ENCODE peak calls at places on chromosomes 11 and 22, in seven cellular contexts. One of them, this sample, is unnamed.

GRCh38 chr11:35145249-35145648 is 6.3 kb downstream of the CD44 start:
- DNase-seq in HCT116: no peak
- DNase-seq in GM12878: peak; percentile 86
- DNase-seq in SK-N-SH: no peak
- DNase-seq in H1: no peak
- DNase-seq in HepG2: no peak
- DNase-seq in K562: peak; percentile 30
- DNase-seq in this sample: no peak

GRCh38 chr22:39528080-39528661 is 4.4 kb downstream of the RPS19BP1 start:
- DNase-seq in HCT116: no peak
- DNase-seq in GM12878: no peak
- DNase-seq in SK-N-SH: peak; percentile 20
- DNase-seq in H1: no peak
- DNase-seq in HepG2: no peak
- DNase-seq in K562: no peak
- DNase-seq in this sample: no peak

GRCh38 chr22:44181912-44182590 is 1.3 kb downstream of the PARVG start:
- DNase-seq in HCT116: no peak
- DNase-seq in GM12878: no peak
- DNase-seq in SK-N-SH: no peak
- DNase-seq in H1: no peak
- DNase-seq in HepG2: no peak
- DNase-seq in K562: peak; percentile 12
- DNase-seq in this sample: no peak

GRCh38 chr11:77449784-77450183 is 24.1 kb downstream of the PAK1 start:
- DNase-seq in HCT116: no peak
- DNase-seq in GM12878: no peak
- DNase-seq in SK-N-SH: no peak
- DNase-seq in H1: no peak
- DNase-seq in HepG2: no peak
- DNase-seq in K562: no peak
- DNase-seq in this sample: no peak

GRCh38 chr11:396511-396947 is 2.5 kb downstream of the PKP3 start:
- DNase-seq in HCT116: no peak
- DNase-seq in GM12878: no peak
- DNase-seq in SK-N-SH: peak; percentile 86
- DNase-seq in H1: no peak
- DNase-seq in HepG2: peak; percentile 60
- DNase-seq in K562: no peak
- DNase-seq in this sample: peak; percentile 27

GRCh38 chr11:113695207-113695606 is 10.9 kb downstream of the TMPRSS5 start:
- DNase-seq in HCT116: no peak
- DNase-seq in GM12878: no peak
- DNase-seq in SK-N-SH: no peak
- DNase-seq in H1: no peak
- DNase-seq in HepG2: no peak
- DNase-seq in K562: no peak
- DNase-seq in this sample: no peak

GRCh38 chr22:40422558-40423245 is 52.3 kb downstream of the SGSM3 start:
- DNase-seq in HCT116: no peak
- DNase-seq in GM12878: no peak
- DNase-seq in SK-N-SH: no peak
- DNase-seq in H1: no peak
- DNase-seq in HepG2: no peak
- DNase-seq in K562: no peak
- DNase-seq in this sample: no peak

GRCh38 chr11:130131957-130132850 is 27.4 kb upstream of the ST14 start:
- DNase-seq in HCT116: peak; percentile 53
- DNase-seq in GM12878: peak; percentile 15
- DNase-seq in SK-N-SH: peak; percentile 83
- DNase-seq in H1: peak; percentile 17
- DNase-seq in HepG2: peak; percentile 68
- DNase-seq in K562: peak; percentile 52
- DNase-seq in this sample: peak; percentile 88

GRCh38 chr22:33687464-33687863 is 232.8 kb downstream of the LARGE1 start:
- DNase-seq in HCT116: no peak
- DNase-seq in GM12878: no peak
- DNase-seq in SK-N-SH: no peak
- DNase-seq in H1: no peak
- DNase-seq in HepG2: no peak
- DNase-seq in K562: no peak
- DNase-seq in this sample: no peak

GRCh38 chr11:71373791-71374454 is 74.3 kb downstream of the DHCR7 start:
- DNase-seq in HCT116: no peak
- DNase-seq in GM12878: peak; percentile 71
- DNase-seq in SK-N-SH: no peak
- DNase-seq in H1: no peak
- DNase-seq in HepG2: no peak
- DNase-seq in K562: no peak
- DNase-seq in this sample: no peak

GRCh38 chr11:44011797-44012196 is 36.0 kb upstream of the ACCSL start:
- DNase-seq in HCT116: no peak
- DNase-seq in GM12878: no peak
- DNase-seq in SK-N-SH: no peak
- DNase-seq in H1: no peak
- DNase-seq in HepG2: no peak
- DNase-seq in K562: no peak
- DNase-seq in this sample: no peak

GRCh38 chr11:104731890-104732289 is 166.4 kb downstream of the CASP12 start:
- DNase-seq in HCT116: no peak
- DNase-seq in GM12878: no peak
- DNase-seq in SK-N-SH: no peak
- DNase-seq in H1: no peak
- DNase-seq in HepG2: no peak
- DNase-seq in K562: no peak
- DNase-seq in this sample: no peak

GRCh38 chr11:28107331-28107725 is 628 bp downstream of the KIF18A start:
- DNase-seq in HCT116: no peak
- DNase-seq in GM12878: peak; percentile 21
- DNase-seq in SK-N-SH: peak; percentile 18
- DNase-seq in H1: no peak
- DNase-seq in HepG2: peak; percentile 12
- DNase-seq in K562: no peak
- DNase-seq in this sample: no peak

GRCh38 chr11:121881806-121882205 is 234.2 kb downstream of the BLID start:
- DNase-seq in HCT116: no peak
- DNase-seq in GM12878: no peak
- DNase-seq in SK-N-SH: no peak
- DNase-seq in H1: no peak
- DNase-seq in HepG2: no peak
- DNase-seq in K562: no peak
- DNase-seq in this sample: no peak

GRCh38 chr11:78256962-78257361 is 68.2 kb downstream of the USP35 start:
- DNase-seq in HCT116: no peak
- DNase-seq in GM12878: no peak
- DNase-seq in SK-N-SH: no peak
- DNase-seq in H1: no peak
- DNase-seq in HepG2: no peak
- DNase-seq in K562: peak; percentile 54
- DNase-seq in this sample: no peak

GRCh38 chr11:101436511-101437142 is 147.2 kb downstream of the TRPC6 start:
- DNase-seq in HCT116: peak; percentile 46
- DNase-seq in GM12878: no peak
- DNase-seq in SK-N-SH: peak; percentile 5
- DNase-seq in H1: no peak
- DNase-seq in HepG2: peak; percentile 18
- DNase-seq in K562: peak; percentile 14
- DNase-seq in this sample: no peak

GRCh38 chr11:27388001-27388400 is 25.0 kb upstream of the CCDC34 start:
- DNase-seq in HCT116: no peak
- DNase-seq in GM12878: no peak
- DNase-seq in SK-N-SH: no peak
- DNase-seq in H1: no peak
- DNase-seq in HepG2: no peak
- DNase-seq in K562: peak; percentile 45
- DNase-seq in this sample: no peak

DNA sequence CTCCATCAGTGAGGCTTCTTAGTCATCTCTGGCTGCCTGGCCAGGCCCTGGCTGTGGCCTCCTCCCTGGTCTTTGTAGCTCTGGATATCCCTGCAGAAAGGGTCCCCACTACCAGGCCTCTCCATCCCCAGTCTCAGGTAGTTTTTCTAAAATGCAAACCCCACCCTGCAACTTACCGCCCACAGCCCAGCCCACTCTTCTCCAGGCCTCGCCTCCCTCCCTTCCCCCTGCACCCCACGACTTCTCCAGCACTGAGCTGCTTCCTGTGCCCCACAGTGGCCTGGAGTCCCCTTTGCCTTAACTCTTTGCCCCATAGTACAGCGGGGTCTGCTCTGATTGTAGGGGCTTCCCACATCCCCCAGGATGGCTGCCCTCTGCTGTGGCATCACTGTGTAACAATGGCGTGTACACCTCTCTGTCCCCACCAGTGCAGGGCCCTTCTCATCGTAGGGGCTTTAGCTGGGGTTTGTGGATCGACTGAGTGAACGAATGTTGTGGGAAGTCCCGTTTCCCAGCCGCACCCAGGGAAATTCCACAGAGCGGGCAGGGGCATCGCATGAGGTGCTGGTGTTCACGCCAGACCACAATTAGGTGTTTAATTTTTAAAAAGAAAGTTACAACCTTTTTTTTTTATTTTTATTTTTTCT is 111.6 kb downstream of the BCR start:
- DNase-seq in HCT116: no peak
- DNase-seq in GM12878: peak; percentile 39
- DNase-seq in SK-N-SH: no peak
- DNase-seq in H1: no peak
- DNase-seq in HepG2: no peak
- DNase-seq in K562: no peak
- DNase-seq in this sample: no peak
- TF ChIP-seq JUND in HCT116: no peak
- TF ChIP-seq JUND in GM12878: no peak
- TF ChIP-seq JUND in SK-N-SH: no peak
- TF ChIP-seq JUND in H1: no peak
- TF ChIP-seq JUND in HepG2: no peak
- TF ChIP-seq JUND in K562: no peak
- TF ChIP-seq JUND in this sample: no peak

GRCh38 chr11:13013054-13013488 is 4.0 kb downstream of the RASSF10 start:
- DNase-seq in HCT116: no peak
- DNase-seq in GM12878: peak; percentile 55
- DNase-seq in SK-N-SH: no peak
- DNase-seq in H1: no peak
- DNase-seq in HepG2: no peak
- DNase-seq in K562: no peak
- DNase-seq in this sample: no peak
- TF ChIP-seq JUND in HCT116: no peak
- TF ChIP-seq JUND in GM12878: no peak
- TF ChIP-seq JUND in SK-N-SH: no peak
- TF ChIP-seq JUND in H1: no peak
- TF ChIP-seq JUND in HepG2: no peak
- TF ChIP-seq JUND in K562: no peak
- TF ChIP-seq JUND in this sample: no peak

DNA sequence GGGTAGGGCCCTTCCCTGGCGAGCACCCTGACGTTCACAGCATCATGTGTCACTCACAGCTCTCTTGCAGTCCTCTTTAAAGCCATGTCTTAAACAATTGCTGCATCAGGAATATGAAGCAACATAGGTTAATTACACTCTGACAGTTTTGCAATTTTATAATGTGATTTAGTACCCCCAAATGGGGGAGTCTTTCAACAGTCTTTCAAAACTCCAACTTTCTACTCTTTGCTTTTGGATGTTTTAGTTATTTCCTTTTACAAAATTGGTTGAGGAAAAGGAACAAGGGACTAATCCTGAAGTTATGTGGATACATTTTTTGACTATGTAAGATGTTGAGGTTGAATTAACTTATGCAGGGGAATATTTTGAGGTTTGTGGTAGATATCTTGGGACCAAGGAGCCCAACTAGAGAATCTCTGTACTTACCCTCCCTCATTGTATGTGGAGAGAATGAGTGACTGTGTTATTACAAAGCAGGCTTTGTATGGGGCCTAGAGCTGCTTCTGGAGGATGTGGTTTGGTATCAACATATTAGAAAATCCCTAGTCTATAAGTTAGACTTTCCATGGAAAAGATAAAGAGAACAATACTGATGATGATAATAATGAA is at the start of gene MMP8:
- DNase-seq in HCT116: no peak
- DNase-seq in GM12878: no peak
- DNase-seq in SK-N-SH: no peak
- DNase-seq in H1: no peak
- DNase-seq in HepG2: no peak
- DNase-seq in K562: no peak
- DNase-seq in this sample: no peak
- TF ChIP-seq JUND in HCT116: no peak
- TF ChIP-seq JUND in GM12878: no peak
- TF ChIP-seq JUND in SK-N-SH: no peak
- TF ChIP-seq JUND in H1: no peak
- TF ChIP-seq JUND in HepG2: no peak
- TF ChIP-seq JUND in K562: no peak
- TF ChIP-seq JUND in this sample: no peak

GRCh38 chr11:119338946-119339580 is 1.6 kb downstream of the C1QTNF5 start:
- DNase-seq in HCT116: no peak
- DNase-seq in GM12878: no peak
- DNase-seq in SK-N-SH: no peak
- DNase-seq in H1: no peak
- DNase-seq in HepG2: no peak
- DNase-seq in K562: no peak
- DNase-seq in this sample: no peak

GRCh38 chr11:119340335-119341221 is at the start of gene C1QTNF5:
- DNase-seq in HCT116: no peak
- DNase-seq in GM12878: no peak
- DNase-seq in SK-N-SH: peak; percentile 83
- DNase-seq in H1: no peak
- DNase-seq in HepG2: no peak
- DNase-seq in K562: peak; percentile 35
- DNase-seq in this sample: no peak

GRCh38 chr11:119341222-119342022 is 739 bp upstream of the C1QTNF5 start:
- DNase-seq in HCT116: no peak
- DNase-seq in GM12878: no peak
- DNase-seq in SK-N-SH: no peak
- DNase-seq in H1: no peak
- DNase-seq in HepG2: no peak
- DNase-seq in K562: no peak
- DNase-seq in this sample: no peak

GRCh38 chr11:119338318-119338890 is 2.3 kb downstream of the C1QTNF5 start:
- DNase-seq in HCT116: peak; percentile 39
- DNase-seq in GM12878: no peak
- DNase-seq in SK-N-SH: peak; percentile 90
- DNase-seq in H1: no peak
- DNase-seq in HepG2: peak; percentile 57
- DNase-seq in K562: peak; percentile 75
- DNase-seq in this sample: peak; percentile 75

DNA sequence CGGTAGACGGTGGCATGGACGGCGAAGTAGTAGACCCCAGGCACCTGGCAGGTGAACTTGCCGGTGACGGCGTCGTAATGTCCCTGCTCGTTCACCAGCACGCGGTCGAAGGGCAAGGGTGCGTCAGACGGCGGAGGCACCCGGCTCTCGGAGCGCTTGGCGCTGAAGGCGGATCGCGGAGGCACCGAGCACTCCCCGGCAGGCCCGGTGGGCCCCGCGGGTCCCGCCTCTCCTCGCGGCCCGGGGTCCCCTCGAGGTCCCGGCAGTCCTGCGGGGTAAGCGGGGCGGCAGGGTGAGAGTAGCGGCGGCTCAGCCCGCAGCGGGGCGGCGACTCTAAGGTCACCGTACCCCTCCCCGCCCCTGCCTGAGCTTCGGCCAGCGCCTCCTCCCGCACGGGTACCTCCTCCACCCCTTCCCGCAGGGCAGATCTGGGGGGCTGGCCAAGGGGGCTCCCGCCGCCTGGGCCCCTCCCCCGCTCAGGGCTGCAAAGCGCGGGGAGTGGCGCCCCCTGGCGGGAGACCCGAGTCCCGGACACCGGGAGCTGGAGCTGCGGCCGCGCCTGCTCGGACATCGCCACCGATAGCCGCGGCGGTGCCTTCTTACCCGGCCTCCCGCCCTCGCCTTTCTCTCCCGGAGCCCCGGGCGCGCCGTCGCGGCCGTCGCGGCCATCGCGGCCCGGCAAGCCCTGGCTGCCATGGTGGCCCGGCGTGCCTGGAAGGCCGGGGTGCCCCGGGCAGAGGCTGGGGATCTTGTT is 925 bp downstream of the C1QTNF5 start:
- DNase-seq in HCT116: no peak
- DNase-seq in GM12878: no peak
- DNase-seq in SK-N-SH: peak; percentile 95
- DNase-seq in H1: no peak
- DNase-seq in HepG2: peak; percentile 28
- DNase-seq in K562: peak; percentile 93
- DNase-seq in this sample: peak; percentile 89
- TF ChIP-seq JUND in HCT116: no peak
- TF ChIP-seq JUND in GM12878: no peak
- TF ChIP-seq JUND in SK-N-SH: no peak
- TF ChIP-seq JUND in H1: peak; percentile 19
- TF ChIP-seq JUND in HepG2: peak; percentile 18
- TF ChIP-seq JUND in K562: no peak
- TF ChIP-seq JUND in this sample: no peak

This sample was measured in T47D.